ENCODE peak calls at places on chromosome 1, in nine cellular contexts. One of them, this sample, is unnamed.

GRCh38 chr1:20380616-20381035 is 90.0 kb downstream of the VWA5B1 start:
- DNase-seq in stimulated activated CD4-positive, alpha-beta T cell treated with anti-CD3 and anti-CD28 coated beads, TNF-alpha, amount 100 ng/mL, for 48 hours: no peak
- DNase-seq in IMR-90: peak; percentile 90
- DNase-seq in T-helper 2 cell: no peak
- DNase-seq in nucleus accumbens: peak; percentile 31
- DNase-seq in nephron progenitor cell: no peak
- DNase-seq in BE2C: no peak
- DNase-seq in mesothelial cell of epicardium: no peak
- DNase-seq in hypothalamus: peak; percentile 45
- DNase-seq in this sample: no peak

GRCh38 chr1:165056914-165057313 is 299.6 kb downstream of the LMX1A start:
- DNase-seq in stimulated activated CD4-positive, alpha-beta T cell treated with anti-CD3 and anti-CD28 coated beads, TNF-alpha, amount 100 ng/mL, for 48 hours: no peak
- DNase-seq in IMR-90: no peak
- DNase-seq in T-helper 2 cell: no peak
- DNase-seq in nucleus accumbens: no peak
- DNase-seq in nephron progenitor cell: no peak
- DNase-seq in BE2C: no peak
- DNase-seq in mesothelial cell of epicardium: no peak
- DNase-seq in hypothalamus: no peak
- DNase-seq in this sample: no peak

GRCh38 chr1:228487336-228488106 is at the start of gene RNF187:
- DNase-seq in stimulated activated CD4-positive, alpha-beta T cell treated with anti-CD3 and anti-CD28 coated beads, TNF-alpha, amount 100 ng/mL, for 48 hours: no peak
- DNase-seq in IMR-90: peak; percentile 18
- DNase-seq in T-helper 2 cell: peak; percentile 74
- DNase-seq in nucleus accumbens: peak; percentile 89
- DNase-seq in nephron progenitor cell: peak; percentile 93
- DNase-seq in BE2C: no peak
- DNase-seq in mesothelial cell of epicardium: peak; percentile 89
- DNase-seq in hypothalamus: peak; percentile 89
- DNase-seq in this sample: peak; percentile 38

GRCh38 chr1:53860967-53861411 is 22.9 kb upstream of the NDC1 start:
- DNase-seq in stimulated activated CD4-positive, alpha-beta T cell treated with anti-CD3 and anti-CD28 coated beads, TNF-alpha, amount 100 ng/mL, for 48 hours: peak; percentile 10
- DNase-seq in IMR-90: peak; percentile 61
- DNase-seq in T-helper 2 cell: peak; percentile 60
- DNase-seq in nucleus accumbens: peak; percentile 12
- DNase-seq in nephron progenitor cell: peak; percentile 45
- DNase-seq in BE2C: peak; percentile 32
- DNase-seq in mesothelial cell of epicardium: no peak
- DNase-seq in hypothalamus: peak; percentile 18
- DNase-seq in this sample: peak; percentile 22

GRCh38 chr1:107532318-107532717 is 391.5 kb downstream of the NTNG1 start:
- DNase-seq in stimulated activated CD4-positive, alpha-beta T cell treated with anti-CD3 and anti-CD28 coated beads, TNF-alpha, amount 100 ng/mL, for 48 hours: no peak
- DNase-seq in IMR-90: no peak
- DNase-seq in T-helper 2 cell: no peak
- DNase-seq in nucleus accumbens: no peak
- DNase-seq in nephron progenitor cell: no peak
- DNase-seq in BE2C: peak; percentile 22
- DNase-seq in mesothelial cell of epicardium: no peak
- DNase-seq in hypothalamus: no peak
- DNase-seq in this sample: no peak

GRCh38 chr1:21543598-21543997 is 34.4 kb downstream of the ALPL start:
- DNase-seq in stimulated activated CD4-positive, alpha-beta T cell treated with anti-CD3 and anti-CD28 coated beads, TNF-alpha, amount 100 ng/mL, for 48 hours: no peak
- DNase-seq in IMR-90: no peak
- DNase-seq in T-helper 2 cell: no peak
- DNase-seq in nucleus accumbens: no peak
- DNase-seq in nephron progenitor cell: no peak
- DNase-seq in BE2C: no peak
- DNase-seq in mesothelial cell of epicardium: no peak
- DNase-seq in hypothalamus: no peak
- DNase-seq in this sample: no peak

GRCh38 chr1:111515291-111516007 is 12.0 kb upstream of the ADORA3 start:
- DNase-seq in stimulated activated CD4-positive, alpha-beta T cell treated with anti-CD3 and anti-CD28 coated beads, TNF-alpha, amount 100 ng/mL, for 48 hours: no peak
- DNase-seq in IMR-90: peak; percentile 54
- DNase-seq in T-helper 2 cell: no peak
- DNase-seq in nucleus accumbens: peak; percentile 62
- DNase-seq in nephron progenitor cell: no peak
- DNase-seq in BE2C: peak; percentile 24
- DNase-seq in mesothelial cell of epicardium: no peak
- DNase-seq in hypothalamus: peak; percentile 38
- DNase-seq in this sample: no peak

GRCh38 chr1:169594391-169594790 is 8.1 kb upstream of the F5 start:
- DNase-seq in stimulated activated CD4-positive, alpha-beta T cell treated with anti-CD3 and anti-CD28 coated beads, TNF-alpha, amount 100 ng/mL, for 48 hours: peak; percentile 28
- DNase-seq in IMR-90: no peak
- DNase-seq in T-helper 2 cell: peak; percentile 29
- DNase-seq in nucleus accumbens: no peak
- DNase-seq in nephron progenitor cell: no peak
- DNase-seq in BE2C: no peak
- DNase-seq in mesothelial cell of epicardium: no peak
- DNase-seq in hypothalamus: no peak
- DNase-seq in this sample: no peak

GRCh38 chr1:232635778-232636356 is 5.9 kb upstream of the SIPA1L2 start:
- DNase-seq in stimulated activated CD4-positive, alpha-beta T cell treated with anti-CD3 and anti-CD28 coated beads, TNF-alpha, amount 100 ng/mL, for 48 hours: no peak
- DNase-seq in IMR-90: peak; percentile 70
- DNase-seq in T-helper 2 cell: peak; percentile 60
- DNase-seq in nucleus accumbens: no peak
- DNase-seq in nephron progenitor cell: no peak
- DNase-seq in BE2C: no peak
- DNase-seq in mesothelial cell of epicardium: no peak
- DNase-seq in hypothalamus: no peak
- DNase-seq in this sample: no peak

GRCh38 chr1:50831300-50832061 is 128.6 kb downstream of the FAF1 start:
- DNase-seq in stimulated activated CD4-positive, alpha-beta T cell treated with anti-CD3 and anti-CD28 coated beads, TNF-alpha, amount 100 ng/mL, for 48 hours: no peak
- DNase-seq in IMR-90: no peak
- DNase-seq in T-helper 2 cell: no peak
- DNase-seq in nucleus accumbens: no peak
- DNase-seq in nephron progenitor cell: no peak
- DNase-seq in BE2C: no peak
- DNase-seq in mesothelial cell of epicardium: no peak
- DNase-seq in hypothalamus: no peak
- DNase-seq in this sample: no peak

GRCh38 chr1:22526098-22526497 is 37.2 kb upstream of the EPHA8 start:
- DNase-seq in stimulated activated CD4-positive, alpha-beta T cell treated with anti-CD3 and anti-CD28 coated beads, TNF-alpha, amount 100 ng/mL, for 48 hours: no peak
- DNase-seq in IMR-90: no peak
- DNase-seq in T-helper 2 cell: no peak
- DNase-seq in nucleus accumbens: no peak
- DNase-seq in nephron progenitor cell: no peak
- DNase-seq in BE2C: no peak
- DNase-seq in mesothelial cell of epicardium: no peak
- DNase-seq in hypothalamus: no peak
- DNase-seq in this sample: no peak

GRCh38 chr1:111960971-111961370 is 28.5 kb downstream of the KCND3 start:
- DNase-seq in stimulated activated CD4-positive, alpha-beta T cell treated with anti-CD3 and anti-CD28 coated beads, TNF-alpha, amount 100 ng/mL, for 48 hours: no peak
- DNase-seq in IMR-90: no peak
- DNase-seq in T-helper 2 cell: no peak
- DNase-seq in nucleus accumbens: peak; percentile 32
- DNase-seq in nephron progenitor cell: no peak
- DNase-seq in BE2C: no peak
- DNase-seq in mesothelial cell of epicardium: no peak
- DNase-seq in hypothalamus: peak; percentile 30
- DNase-seq in this sample: no peak

GRCh38 chr1:145927916-145928647 is 798 bp upstream of the RBM8A start:
- DNase-seq in stimulated activated CD4-positive, alpha-beta T cell treated with anti-CD3 and anti-CD28 coated beads, TNF-alpha, amount 100 ng/mL, for 48 hours: no peak
- DNase-seq in IMR-90: no peak
- DNase-seq in T-helper 2 cell: peak; percentile 33
- DNase-seq in nucleus accumbens: no peak
- DNase-seq in nephron progenitor cell: no peak
- DNase-seq in BE2C: no peak
- DNase-seq in mesothelial cell of epicardium: no peak
- DNase-seq in hypothalamus: peak; percentile 3
- DNase-seq in this sample: no peak

GRCh38 chr1:37940299-37940947 is 6.4 kb downstream of the INPP5B start:
- DNase-seq in stimulated activated CD4-positive, alpha-beta T cell treated with anti-CD3 and anti-CD28 coated beads, TNF-alpha, amount 100 ng/mL, for 48 hours: no peak
- DNase-seq in IMR-90: no peak
- DNase-seq in T-helper 2 cell: no peak
- DNase-seq in nucleus accumbens: no peak
- DNase-seq in nephron progenitor cell: no peak
- DNase-seq in BE2C: no peak
- DNase-seq in mesothelial cell of epicardium: no peak
- DNase-seq in hypothalamus: no peak
- DNase-seq in this sample: no peak

GRCh38 chr1:57307382-57307781 is 116.5 kb downstream of the DAB1 start:
- DNase-seq in stimulated activated CD4-positive, alpha-beta T cell treated with anti-CD3 and anti-CD28 coated beads, TNF-alpha, amount 100 ng/mL, for 48 hours: no peak
- DNase-seq in IMR-90: no peak
- DNase-seq in T-helper 2 cell: peak; percentile 98
- DNase-seq in nucleus accumbens: no peak
- DNase-seq in nephron progenitor cell: no peak
- DNase-seq in BE2C: peak; percentile 7
- DNase-seq in mesothelial cell of epicardium: no peak
- DNase-seq in hypothalamus: no peak
- DNase-seq in this sample: no peak

This sample was measured in hippocampal formation.